ENCODE peak calls at places on chromosomes 1 and 21, in ten cellular contexts. N is COLO829, J is NCI-H2029, Q is ecto neural progenitor cell, F is H4, Y is NCI-H1105, E is left lobe of liver, M is heart left ventricle, B is mesothelial cell of epicardium, R is progenitor cell of endocrine pancreas. C is an unnamed sample.

GRCh38 chr1:27403065-27403726 is 10.8 kb downstream of the GPR3 start:
- DNase-seq in Q (peak), F (no peak), M (peak), Y (no peak), R (no peak), B (no peak), E (no peak), N (no peak), J (no peak), C (no peak)

GRCh38 chr1:41599912-41600311 is 115.4 kb upstream of the EDN2 start:
- DNase-seq in J (no peak), M (no peak), E (no peak), Y (no peak), R (no peak), B (no peak), N (no peak), F (no peak), Q (peak), C (no peak)

GRCh38 chr1:113388621-113389355 is 1.5 kb upstream of the MAGI3 start:
- DNase-seq in J (no peak), B (no peak), M (peak), F (peak), R (no peak), Q (no peak), N (peak), Y (no peak), E (peak), C (no peak)

GRCh38 chr1:203551550-203551949 is 57.6 kb downstream of the OPTC start:
- DNase-seq in M (no peak), E (no peak), B (no peak), Q (no peak), N (no peak), Y (no peak), R (no peak), J (no peak), F (no peak), C (no peak)

GRCh38 chr1:36380003-36380631 is 5.6 kb downstream of the STK40 start:
- DNase-seq in N (no peak), M (no peak), F (no peak), E (peak), R (no peak), Y (no peak), Q (no peak), B (no peak), J (no peak), C (no peak)

GRCh38 chr1:14321413-14321812 is 277.1 kb upstream of the KAZN start:
- DNase-seq in B (no peak), Q (no peak), J (no peak), R (no peak), Y (no peak), F (no peak), N (no peak), E (no peak), M (no peak), C (no peak)

GRCh38 chr21:33075596-33076195 is 5.8 kb downstream of the OLIG1 start:
- DNase-seq in F (no peak), J (no peak), N (no peak), R (no peak), Y (no peak), E (no peak), M (no peak), Q (no peak), B (no peak), C (no peak)

GRCh38 chr1:38872401-38873026 is 634 bp downstream of the MYCBP start:
- DNase-seq in Y (no peak), M (no peak), N (no peak), F (no peak), B (peak), E (no peak), Q (no peak), R (no peak), J (peak), C (no peak)

GRCh38 chr21:40120944-40121575 is 253.8 kb downstream of the PCP4 start:
- DNase-seq in M (no peak), N (peak), R (no peak), B (no peak), J (peak), Y (peak), E (no peak), Q (no peak), F (no peak), C (no peak)

GRCh38 chr1:223486366-223486765 is 93.2 kb downstream of the CCDC185 start:
- DNase-seq in F (no peak), B (no peak), M (no peak), R (no peak), Q (no peak), J (no peak), N (no peak), Y (no peak), E (no peak), C (peak)

GRCh38 chr1:2583871-2584341 is 2.7 kb upstream of the PRXL2B start:
- DNase-seq in Y (peak), Q (no peak), N (no peak), M (no peak), B (no peak), F (no peak), R (no peak), J (peak), E (no peak), C (peak)

GRCh38 chr1:6188466-6188865 is 8.3 kb upstream of the CHD5 start:
- DNase-seq in Y (no peak), N (no peak), B (no peak), J (no peak), R (no peak), F (no peak), Q (no peak), E (no peak), M (no peak), C (no peak)

GRCh38 chr1:212797681-212798080 is 6.0 kb downstream of the TATDN3 start:
- DNase-seq in J (no peak), E (no peak), M (no peak), B (no peak), Q (no peak), Y (no peak), F (no peak), R (no peak), N (no peak), C (no peak)

GRCh38 chr1:84855947-84856660 is 36.9 kb downstream of the LPAR3 start:
- DNase-seq in F (no peak), N (no peak), R (no peak), Q (no peak), Y (no peak), J (no peak), B (no peak), E (no peak), M (no peak), C (no peak)

GRCh38 chr1:169546087-169546995 is 39.9 kb downstream of the F5 start:
- DNase-seq in Q (no peak), R (peak), Y (peak), M (peak), E (no peak), J (peak), N (peak), B (no peak), F (peak), C (peak)

GRCh38 chr1:32094721-32095521 is 12.9 kb upstream of the KPNA6 start:
- DNase-seq in N (no peak), B (no peak), Q (no peak), J (no peak), Y (no peak), R (no peak), M (no peak), E (peak), F (no peak), C (no peak)

GRCh38 chr1:74729741-74730478 is 2.9 kb downstream of the CRYZ start:
- DNase-seq in Q (no peak), F (no peak), B (no peak), E (no peak), N (peak), Y (no peak), R (no peak), M (no peak), J (no peak), C (no peak)

GRCh38 chr1:2546515-2547209 is 9.5 kb upstream of the TNFRSF14 start:
- DNase-seq in R (peak), Y (no peak), M (peak), J (peak), E (peak), Q (peak), B (no peak), N (peak), F (peak), C (peak)

GRCh38 chr21:36150192-36150711 is 6.4 kb upstream of the DOP1B start:
- DNase-seq in Q (no peak), R (no peak), M (peak), N (no peak), E (no peak), F (peak), Y (no peak), J (peak), B (no peak), C (no peak)

GRCh38 chr21:41926068-41926806 is 27.6 kb downstream of the C2CD2 start:
- DNase-seq in M (no peak), Y (no peak), J (peak), B (no peak), E (no peak), R (no peak), N (peak), Q (no peak), F (peak), C (no peak)

GRCh38 chr1:6935379-6936307 is 150.4 kb downstream of the CAMTA1 start:
- DNase-seq in M (no peak), J (no peak), Q (no peak), N (no peak), F (no peak), Y (peak), E (no peak), R (no peak), B (no peak), C (no peak)

GRCh38 chr1:30885580-30886513 is 22.7 kb downstream of the SDC3 start:
- DNase-seq in Q (no peak), J (no peak), F (no peak), M (no peak), Y (no peak), R (no peak), B (no peak), N (no peak), E (no peak), C (no peak)

GRCh38 chr1:183291802-183292515 is 105.9 kb downstream of the LAMC2 start:
- DNase-seq in E (no peak), Q (no peak), J (no peak), N (no peak), Y (no peak), F (no peak), B (no peak), M (peak), R (no peak), C (no peak)

GRCh38 chr1:43063394-43064219 is 104.9 kb upstream of the SLC2A1 start:
- DNase-seq in J (no peak), N (no peak), M (peak), E (no peak), Q (no peak), F (no peak), R (no peak), B (no peak), Y (no peak), C (no peak)

GRCh38 chr1:212981571-212982328 is 31.4 kb downstream of the VASH2 start:
- DNase-seq in Q (no peak), Y (no peak), N (no peak), J (no peak), B (no peak), R (no peak), M (no peak), E (no peak), F (no peak), C (peak)

GRCh38 chr21:28419110-28419509 is 573.6 kb downstream of the LTN1 start:
- DNase-seq in Q (no peak), B (no peak), F (no peak), E (no peak), Y (no peak), J (no peak), M (no peak), N (no peak), R (no peak), C (no peak)

GRCh38 chr1:178962853-178963810 is 62.6 kb upstream of the FAM20B start:
- DNase-seq in R (no peak), Y (no peak), E (peak), B (no peak), M (no peak), Q (no peak), N (no peak), J (no peak), F (no peak), C (no peak)

GRCh38 chr1:38071530-38072266 is 25.1 kb upstream of the POU3F1 start:
- DNase-seq in F (peak), B (no peak), E (no peak), J (no peak), Y (no peak), R (no peak), N (peak), M (no peak), Q (no peak), C (no peak)

GRCh38 chr1:180630408-180631196 is 1.2 kb upstream of the XPR1 start:
- DNase-seq in N (no peak), J (no peak), B (no peak), Y (no peak), Q (no peak), R (no peak), M (no peak), F (no peak), E (no peak), C (no peak)

GRCh38 chr21:34992736-34993135 is 56.4 kb downstream of the RUNX1 start:
- DNase-seq in R (no peak), Q (no peak), B (no peak), J (no peak), M (no peak), F (no peak), Y (no peak), N (no peak), E (no peak), C (no peak)

GRCh38 chr21:38740131-38740530 is 65.6 kb upstream of the ETS2 start:
- DNase-seq in E (no peak), N (peak), Q (no peak), M (no peak), J (peak), B (no peak), Y (no peak), R (no peak), F (peak), C (no peak)

GRCh38 chr1:26911399-26912146 is 2.2 kb downstream of the NR0B2 start:
- DNase-seq in Y (no peak), F (no peak), J (no peak), R (no peak), B (no peak), M (no peak), Q (no peak), N (no peak), E (no peak), C (no peak)

GRCh38 chr1:174789399-174789798 is 210.3 kb upstream of the CACYBP start:
- DNase-seq in B (no peak), E (no peak), J (no peak), R (no peak), Y (no peak), Q (no peak), N (no peak), M (no peak), F (peak), C (no peak)

GRCh38 chr1:2184934-2185333 is 9.6 kb downstream of the FAAP20 start:
- DNase-seq in B (no peak), Y (no peak), J (no peak), Q (no peak), E (no peak), N (no peak), F (no peak), R (no peak), M (no peak), C (no peak)

GRCh38 chr21:39094847-39095525 is 88.3 kb downstream of the PSMG1 start:
- DNase-seq in B (no peak), J (no peak), R (no peak), E (peak), Y (no peak), Q (no peak), N (no peak), M (no peak), F (peak), C (no peak)

GRCh38 chr1:116336250-116336649 is 36.8 kb upstream of the ATP1A1 start:
- DNase-seq in J (no peak), B (no peak), Q (no peak), E (no peak), N (no peak), M (no peak), R (no peak), Y (no peak), F (no peak), C (no peak)

GRCh38 chr21:21232320-21232719 is 234.1 kb downstream of the NCAM2 start:
- DNase-seq in Q (no peak), N (peak), R (no peak), J (no peak), Y (peak), M (no peak), F (peak), B (no peak), E (no peak), C (no peak)

GRCh38 chr1:212139526-212140137 is 104.1 kb downstream of the DTL start:
- DNase-seq in Y (no peak), F (no peak), Q (no peak), R (no peak), B (no peak), M (no peak), E (no peak), N (no peak), J (peak), C (no peak)